ENCODE peak calls at places on chromosomes 11 and 22, in eight cellular contexts. One of them, this sample, is unnamed.

GRCh38 chr11:32204751-32205150 is 113.9 kb downstream of the RCN1 start:
- DNase-seq in transverse colon: no peak
- DNase-seq in HL-60: no peak
- DNase-seq in AG04450: no peak
- DNase-seq in epithelial cell of esophagus: no peak
- DNase-seq in HFF-Myc: no peak
- DNase-seq in astrocyte of the cerebellum: no peak
- DNase-seq in BE2C: no peak
- DNase-seq in this sample: no peak

GRCh38 chr11:16801288-16801980 is 63.0 kb downstream of the C11orf58 start:
- DNase-seq in transverse colon: no peak
- DNase-seq in HL-60: no peak
- DNase-seq in AG04450: no peak
- DNase-seq in epithelial cell of esophagus: no peak
- DNase-seq in HFF-Myc: no peak
- DNase-seq in astrocyte of the cerebellum: no peak
- DNase-seq in BE2C: no peak
- DNase-seq in this sample: no peak

GRCh38 chr11:93740802-93741093 is 547 bp downstream of the TAF1D start:
- DNase-seq in transverse colon: peak
- DNase-seq in HL-60: peak
- DNase-seq in AG04450: no peak
- DNase-seq in epithelial cell of esophagus: peak
- DNase-seq in HFF-Myc: no peak
- DNase-seq in astrocyte of the cerebellum: peak
- DNase-seq in BE2C: peak
- DNase-seq in this sample: no peak

GRCh38 chr11:103673773-103674172 is 362.7 kb upstream of the DDI1 start:
- DNase-seq in transverse colon: no peak
- DNase-seq in HL-60: no peak
- DNase-seq in AG04450: no peak
- DNase-seq in epithelial cell of esophagus: peak
- DNase-seq in HFF-Myc: no peak
- DNase-seq in astrocyte of the cerebellum: no peak
- DNase-seq in BE2C: no peak
- DNase-seq in this sample: no peak

GRCh38 chr22:33803371-33803770 is 116.9 kb downstream of the LARGE1 start:
- DNase-seq in transverse colon: no peak
- DNase-seq in HL-60: no peak
- DNase-seq in AG04450: peak
- DNase-seq in epithelial cell of esophagus: no peak
- DNase-seq in HFF-Myc: peak
- DNase-seq in astrocyte of the cerebellum: peak
- DNase-seq in BE2C: no peak
- DNase-seq in this sample: peak

GRCh38 chr11:1172729-1173117 is 15.0 kb downstream of the MUC5AC start:
- DNase-seq in transverse colon: no peak
- DNase-seq in HL-60: no peak
- DNase-seq in AG04450: no peak
- DNase-seq in epithelial cell of esophagus: no peak
- DNase-seq in HFF-Myc: no peak
- DNase-seq in astrocyte of the cerebellum: no peak
- DNase-seq in BE2C: no peak
- DNase-seq in this sample: no peak

GRCh38 chr22:35560824-35561223 is 20.2 kb downstream of the RASD2 start:
- DNase-seq in transverse colon: no peak
- DNase-seq in HL-60: no peak
- DNase-seq in AG04450: no peak
- DNase-seq in epithelial cell of esophagus: no peak
- DNase-seq in HFF-Myc: no peak
- DNase-seq in astrocyte of the cerebellum: no peak
- DNase-seq in BE2C: no peak
- DNase-seq in this sample: no peak

GRCh38 chr22:48567213-48567975 is 1260.3 kb downstream of the BRD1 start:
- DNase-seq in transverse colon: no peak
- DNase-seq in HL-60: no peak
- DNase-seq in AG04450: no peak
- DNase-seq in epithelial cell of esophagus: no peak
- DNase-seq in HFF-Myc: no peak
- DNase-seq in astrocyte of the cerebellum: no peak
- DNase-seq in BE2C: no peak
- DNase-seq in this sample: no peak

GRCh38 chr22:44668190-44668885 is 33.7 kb upstream of the PRR5 start:
- DNase-seq in transverse colon: no peak
- DNase-seq in HL-60: no peak
- DNase-seq in AG04450: no peak
- DNase-seq in epithelial cell of esophagus: no peak
- DNase-seq in HFF-Myc: no peak
- DNase-seq in astrocyte of the cerebellum: no peak
- DNase-seq in BE2C: peak
- DNase-seq in this sample: no peak

GRCh38 chr11:134665571-134666268 is 253.7 kb upstream of the B3GAT1 start:
- DNase-seq in transverse colon: no peak
- DNase-seq in HL-60: no peak
- DNase-seq in AG04450: no peak
- DNase-seq in epithelial cell of esophagus: no peak
- DNase-seq in HFF-Myc: no peak
- DNase-seq in astrocyte of the cerebellum: no peak
- DNase-seq in BE2C: no peak
- DNase-seq in this sample: no peak

GRCh38 chr11:12318791-12319733 is 58.3 kb upstream of the PARVA start:
- DNase-seq in transverse colon: no peak
- DNase-seq in HL-60: no peak
- DNase-seq in AG04450: peak
- DNase-seq in epithelial cell of esophagus: no peak
- DNase-seq in HFF-Myc: peak
- DNase-seq in astrocyte of the cerebellum: peak
- DNase-seq in BE2C: peak
- DNase-seq in this sample: peak

GRCh38 chr11:83019888-83020579 is 51.7 kb downstream of the RAB30 start:
- DNase-seq in transverse colon: peak
- DNase-seq in HL-60: no peak
- DNase-seq in AG04450: no peak
- DNase-seq in epithelial cell of esophagus: peak
- DNase-seq in HFF-Myc: no peak
- DNase-seq in astrocyte of the cerebellum: no peak
- DNase-seq in BE2C: no peak
- DNase-seq in this sample: no peak

GRCh38 chr22:35334010-35334409 is 34.3 kb downstream of the TOM1 start:
- DNase-seq in transverse colon: no peak
- DNase-seq in HL-60: peak
- DNase-seq in AG04450: no peak
- DNase-seq in epithelial cell of esophagus: no peak
- DNase-seq in HFF-Myc: no peak
- DNase-seq in astrocyte of the cerebellum: no peak
- DNase-seq in BE2C: no peak
- DNase-seq in this sample: no peak

GRCh38 chr11:61777234-61778090 is 14.9 kb downstream of the TMEM258 start:
- DNase-seq in transverse colon: peak
- DNase-seq in HL-60: peak
- DNase-seq in AG04450: no peak
- DNase-seq in epithelial cell of esophagus: no peak
- DNase-seq in HFF-Myc: no peak
- DNase-seq in astrocyte of the cerebellum: no peak
- DNase-seq in BE2C: no peak
- DNase-seq in this sample: no peak

GRCh38 chr11:30852645-30853044 is 266.5 kb upstream of the MPPED2 start:
- DNase-seq in transverse colon: no peak
- DNase-seq in HL-60: no peak
- DNase-seq in AG04450: no peak
- DNase-seq in epithelial cell of esophagus: no peak
- DNase-seq in HFF-Myc: no peak
- DNase-seq in astrocyte of the cerebellum: no peak
- DNase-seq in BE2C: no peak
- DNase-seq in this sample: no peak

GRCh38 chr11:30852091-30852490 is 265.9 kb upstream of the MPPED2 start:
- DNase-seq in transverse colon: no peak
- DNase-seq in HL-60: no peak
- DNase-seq in AG04450: no peak
- DNase-seq in epithelial cell of esophagus: no peak
- DNase-seq in HFF-Myc: no peak
- DNase-seq in astrocyte of the cerebellum: no peak
- DNase-seq in BE2C: no peak
- DNase-seq in this sample: no peak

GRCh38 chr11:30859709-30860108 is 273.6 kb upstream of the MPPED2 start:
- DNase-seq in transverse colon: no peak
- DNase-seq in HL-60: no peak
- DNase-seq in AG04450: no peak
- DNase-seq in epithelial cell of esophagus: no peak
- DNase-seq in HFF-Myc: no peak
- DNase-seq in astrocyte of the cerebellum: no peak
- DNase-seq in BE2C: no peak
- DNase-seq in this sample: no peak

GRCh38 chr11:30853470-30853869 is 267.3 kb upstream of the MPPED2 start:
- DNase-seq in transverse colon: no peak
- DNase-seq in HL-60: no peak
- DNase-seq in AG04450: no peak
- DNase-seq in epithelial cell of esophagus: no peak
- DNase-seq in HFF-Myc: no peak
- DNase-seq in astrocyte of the cerebellum: no peak
- DNase-seq in BE2C: no peak
- DNase-seq in this sample: no peak

DNA sequence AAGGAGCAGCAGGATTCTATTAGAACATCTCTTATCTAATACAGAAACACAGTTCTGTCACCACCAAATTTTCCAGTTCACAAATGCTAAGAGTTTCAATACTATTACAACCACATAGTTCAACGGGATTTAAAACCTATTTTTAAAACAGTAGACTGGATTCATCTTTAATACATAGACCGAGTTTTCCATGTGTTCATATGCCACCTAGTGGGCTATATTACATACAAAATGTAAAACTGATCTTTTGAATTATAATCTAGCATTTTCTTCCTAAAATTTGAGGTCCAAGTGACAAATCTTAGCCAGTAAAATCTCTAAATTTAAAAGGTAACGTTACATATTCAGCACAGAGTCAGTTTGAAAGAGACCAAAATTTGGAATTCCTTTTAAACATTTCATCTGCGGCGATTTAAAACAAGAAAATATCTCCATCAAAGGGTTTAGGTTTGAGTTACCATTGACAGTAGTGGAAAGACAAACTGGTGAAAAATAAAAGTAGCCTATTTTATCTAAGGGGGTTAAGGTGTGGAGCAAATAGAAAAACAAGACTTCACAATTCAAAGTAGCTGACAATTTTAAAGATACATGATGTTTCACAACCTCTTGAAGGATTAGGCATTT is 269.3 kb upstream of the MPPED2 start:
- DNase-seq in transverse colon: no peak
- DNase-seq in HL-60: no peak
- DNase-seq in AG04450: no peak
- DNase-seq in epithelial cell of esophagus: peak
- DNase-seq in HFF-Myc: no peak
- DNase-seq in astrocyte of the cerebellum: peak
- DNase-seq in BE2C: no peak
- DNase-seq in this sample: no peak
- TF ChIP-seq CTCF in transverse colon: peak
- TF ChIP-seq CTCF in HL-60: no peak
- TF ChIP-seq CTCF in AG04450: peak
- TF ChIP-seq CTCF in epithelial cell of esophagus: peak
- TF ChIP-seq CTCF in HFF-Myc: no peak
- TF ChIP-seq CTCF in astrocyte of the cerebellum: no peak
- TF ChIP-seq CTCF in BE2C: no peak
- TF ChIP-seq CTCF in this sample: peak

DNA sequence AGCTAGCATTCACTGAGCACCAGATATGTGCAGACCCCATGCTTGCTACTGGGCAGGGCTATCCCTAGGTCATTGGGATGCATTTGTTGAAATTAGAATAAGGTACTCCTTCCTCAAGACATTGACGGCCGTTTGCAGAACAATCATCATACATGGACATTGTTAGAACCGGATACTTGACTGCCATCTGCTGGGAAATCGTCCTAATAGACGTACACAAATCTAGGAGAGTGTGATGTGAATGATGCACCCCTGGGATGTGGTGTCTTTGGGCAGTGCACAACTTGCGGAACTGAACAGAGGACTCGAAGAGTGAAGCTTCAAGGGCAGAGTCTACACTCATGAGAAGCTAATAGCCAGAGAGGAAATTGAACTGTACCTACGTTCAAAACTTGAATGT is 35.9 kb downstream of the MYO18B start:
- DNase-seq in transverse colon: no peak
- DNase-seq in HL-60: peak
- DNase-seq in AG04450: no peak
- DNase-seq in epithelial cell of esophagus: peak
- DNase-seq in HFF-Myc: no peak
- DNase-seq in astrocyte of the cerebellum: peak
- DNase-seq in BE2C: peak
- DNase-seq in this sample: no peak
- TF ChIP-seq CTCF in transverse colon: no peak
- TF ChIP-seq CTCF in HL-60: peak
- TF ChIP-seq CTCF in AG04450: peak
- TF ChIP-seq CTCF in epithelial cell of esophagus: peak
- TF ChIP-seq CTCF in HFF-Myc: peak
- TF ChIP-seq CTCF in astrocyte of the cerebellum: peak
- TF ChIP-seq CTCF in BE2C: peak
- TF ChIP-seq CTCF in this sample: peak

DNA sequence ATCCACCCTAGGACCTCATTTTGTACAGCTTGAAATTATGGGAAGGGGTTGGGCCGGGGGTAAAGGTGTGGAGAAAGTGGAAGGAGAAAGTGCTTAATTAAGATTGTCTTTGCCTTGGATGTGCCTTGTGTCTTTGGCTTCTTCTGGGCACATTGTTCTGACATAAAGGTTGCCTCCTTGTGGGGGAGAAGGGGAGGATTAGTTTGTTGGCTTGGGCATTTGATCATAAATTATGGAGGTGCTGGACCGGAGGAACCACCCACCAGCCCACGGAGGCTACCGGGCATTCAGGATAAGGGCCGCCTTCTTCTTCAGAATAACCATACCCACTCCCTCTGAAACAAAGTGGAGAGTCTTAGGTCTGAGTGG is 1.3 kb downstream of the PAFAH1B2 start:
- DNase-seq in transverse colon: peak
- DNase-seq in HL-60: no peak
- DNase-seq in AG04450: no peak
- DNase-seq in epithelial cell of esophagus: peak
- DNase-seq in HFF-Myc: no peak
- DNase-seq in astrocyte of the cerebellum: peak
- DNase-seq in BE2C: peak
- DNase-seq in this sample: no peak
- TF ChIP-seq CTCF in transverse colon: peak
- TF ChIP-seq CTCF in HL-60: no peak
- TF ChIP-seq CTCF in AG04450: peak
- TF ChIP-seq CTCF in epithelial cell of esophagus: no peak
- TF ChIP-seq CTCF in HFF-Myc: peak
- TF ChIP-seq CTCF in astrocyte of the cerebellum: peak
- TF ChIP-seq CTCF in BE2C: peak
- TF ChIP-seq CTCF in this sample: peak

DNA sequence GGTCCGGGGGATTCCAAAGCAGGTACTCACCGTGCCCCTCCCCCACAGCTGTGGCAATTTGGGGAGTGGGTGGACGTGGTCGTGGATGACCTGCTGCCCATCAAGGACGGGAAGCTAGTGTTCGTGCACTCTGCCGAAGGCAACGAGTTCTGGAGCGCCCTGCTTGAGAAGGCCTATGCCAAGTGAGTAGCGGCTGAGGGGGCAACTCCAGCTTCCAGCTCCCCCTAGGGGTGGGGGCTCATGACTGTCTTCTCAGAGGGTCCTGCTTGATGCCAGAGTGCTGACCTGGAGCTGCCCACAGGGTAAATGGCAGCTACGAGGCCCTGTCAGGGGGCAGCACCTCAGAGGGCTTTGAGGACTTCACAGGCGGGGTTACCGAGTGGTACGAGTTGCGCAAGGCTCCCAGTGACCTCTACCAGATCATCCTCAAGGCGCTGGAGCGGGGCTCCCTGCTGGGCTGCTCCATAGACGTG is 4.2 kb downstream of the CAPN1 start:
- DNase-seq in transverse colon: no peak
- DNase-seq in HL-60: no peak
- DNase-seq in AG04450: no peak
- DNase-seq in epithelial cell of esophagus: no peak
- DNase-seq in HFF-Myc: no peak
- DNase-seq in astrocyte of the cerebellum: no peak
- DNase-seq in BE2C: no peak
- DNase-seq in this sample: no peak
- TF ChIP-seq CTCF in transverse colon: no peak
- TF ChIP-seq CTCF in HL-60: no peak
- TF ChIP-seq CTCF in AG04450: no peak
- TF ChIP-seq CTCF in epithelial cell of esophagus: no peak
- TF ChIP-seq CTCF in HFF-Myc: peak
- TF ChIP-seq CTCF in astrocyte of the cerebellum: peak
- TF ChIP-seq CTCF in BE2C: no peak
- TF ChIP-seq CTCF in this sample: no peak